ENCODE peak calls at places on chromosomes 4 and X, in four cellular contexts. V is HEK293T, S is K562, Y is GM12878. E is an unnamed sample.

GRCh38 chr4:140052050-140052449 is 101.9 kb downstream of the MAML3 start:
- DNase-seq in V (peak), S (no peak), Y (no peak), E (peak)

GRCh38 chrX:45540181-45540580 is 339.5 kb upstream of the DIPK2B start:
- DNase-seq in V (no peak), S (no peak), Y (no peak), E (no peak)

GRCh38 chr4:170025523-170026252 is 507 bp downstream of the MFAP3L start:
- DNase-seq in V (peak), S (no peak), Y (no peak), E (no peak)

GRCh38 chr4:139728146-139728545 is 62.5 kb downstream of the MGST2 start:
- DNase-seq in V (no peak), S (no peak), Y (no peak), E (no peak)

GRCh38 chr4:5957091-5957490 is 61.1 kb downstream of the C4orf50 start:
- DNase-seq in V (no peak), S (no peak), Y (no peak), E (no peak)

GRCh38 chr4:152278505-152279301 is 257.2 kb downstream of the FBXW7 start:
- DNase-seq in V (no peak), S (no peak), Y (peak), E (no peak)

GRCh38 chr4:85431156-85431555 is 43.8 kb upstream of the ARHGAP24 start:
- DNase-seq in V (no peak), S (no peak), Y (no peak), E (no peak)

GRCh38 chrX:24423960-24424359 is 41.1 kb upstream of the PDK3 start:
- DNase-seq in V (no peak), S (no peak), Y (no peak), E (peak)

GRCh38 chrX:9646471-9647038 is 119.1 kb downstream of the GPR143 start:
- DNase-seq in V (no peak), S (peak), Y (no peak), E (no peak)

GRCh38 chrX:49840679-49841078 is 11.6 kb downstream of the PAGE4 start:
- DNase-seq in V (peak), S (peak), Y (peak), E (peak)

GRCh38 chr4:101678180-101678579 is 112.3 kb upstream of the BANK1 start:
- DNase-seq in V (no peak), S (no peak), Y (no peak), E (no peak)

GRCh38 chr4:101685126-101685525 is 105.4 kb upstream of the BANK1 start:
- DNase-seq in V (no peak), S (no peak), Y (no peak), E (no peak)

GRCh38 chr4:101682946-101683345 is 107.6 kb upstream of the BANK1 start:
- DNase-seq in V (no peak), S (no peak), Y (no peak), E (no peak)
- TF ChIP-seq FOXK2 in V (no peak), S (no peak), Y (no peak), E (no peak)

GRCh38 chrX:103734125-103734760 is 23.5 kb downstream of the TMEM31 start:
- DNase-seq in V (no peak), S (no peak), Y (no peak), E (no peak)
- TF ChIP-seq FOXK2 in V (no peak), S (no peak), Y (no peak), E (no peak)

GRCh38 chr4:126544276-126544675 is 1088.5 kb upstream of the INTU start:
- DNase-seq in V (no peak), S (no peak), Y (no peak), E (no peak)
- TF ChIP-seq FOXK2 in V (no peak), S (no peak), Y (no peak), E (no peak)

DNA sequence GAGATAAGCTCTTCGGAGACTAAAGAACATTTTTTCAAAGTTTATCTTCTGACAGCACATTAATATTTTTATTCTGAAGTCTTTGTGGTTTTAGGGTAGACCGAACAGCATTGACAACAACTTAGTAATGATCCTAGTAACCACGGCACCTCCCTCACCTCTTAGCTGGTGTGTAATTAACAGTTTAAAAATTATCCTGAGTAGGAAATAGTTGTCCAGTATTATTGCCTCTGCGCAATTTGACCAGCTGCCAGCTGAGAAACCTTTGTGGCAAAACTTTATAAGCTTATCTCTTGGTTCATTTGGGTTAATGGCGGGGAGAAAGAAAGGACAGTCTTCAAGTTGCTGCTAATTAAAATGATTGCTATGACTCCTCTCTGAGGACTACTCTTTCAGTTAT is 213.6 kb downstream of the CBLL2 start:
- DNase-seq in V (no peak), S (no peak), Y (no peak), E (no peak)
- TF ChIP-seq FOXK2 in V (no peak), S (no peak), Y (no peak), E (no peak)

GRCh38 chrX:154025230-154025629 is 5.5 kb upstream of the IRAK1 start:
- DNase-seq in V (no peak), S (no peak), Y (no peak), E (no peak)
- TF ChIP-seq FOXK2 in V (no peak), S (no peak), Y (no peak), E (no peak)

GRCh38 chr4:108465886-108466491 is 154.4 kb upstream of the RPL34 start:
- DNase-seq in V (no peak), S (no peak), Y (no peak), E (no peak)
- TF ChIP-seq FOXK2 in V (no peak), S (no peak), Y (no peak), E (no peak)

E was measured in HepG2.